ENCODE peak calls at places on chromosomes 5 and 9, in eight cellular contexts. One of them, this sample, is unnamed.

GRCh38 chr9:124079176-124079925 is 67.8 kb downstream of the LHX2 start:
- DNase-seq in adrenal gland: peak; percentile 22
- DNase-seq in H54: peak; percentile 80
- DNase-seq in A549: no peak
- DNase-seq in H1: peak; percentile 17
- DNase-seq in transverse colon: no peak
- DNase-seq in K562: no peak
- DNase-seq in IMR-90: peak; percentile 66
- DNase-seq in this sample: no peak

GRCh38 chr5:163033656-163034055 is 403.7 kb upstream of the CCNG1 start:
- DNase-seq in K562: no peak
- DNase-seq in IMR-90: no peak
- DNase-seq in transverse colon: no peak
- DNase-seq in H54: no peak
- DNase-seq in H1: no peak
- DNase-seq in adrenal gland: no peak
- DNase-seq in A549: no peak
- DNase-seq in this sample: no peak

GRCh38 chr5:105978011-105978410 is 1692.7 kb downstream of the EFNA5 start:
- DNase-seq in IMR-90: no peak
- DNase-seq in adrenal gland: no peak
- DNase-seq in K562: no peak
- DNase-seq in H54: no peak
- DNase-seq in A549: no peak
- DNase-seq in transverse colon: no peak
- DNase-seq in H1: no peak
- DNase-seq in this sample: no peak

GRCh38 chr9:93644397-93645088 is 68.2 kb downstream of the PHF2 start:
- DNase-seq in H1: no peak
- DNase-seq in IMR-90: no peak
- DNase-seq in adrenal gland: no peak
- DNase-seq in transverse colon: peak; percentile 3
- DNase-seq in A549: no peak
- DNase-seq in H54: no peak
- DNase-seq in K562: no peak
- DNase-seq in this sample: no peak

GRCh38 chr9:136378171-136379002 is 4.9 kb upstream of the CARD9 start:
- DNase-seq in H54: no peak
- DNase-seq in H1: no peak
- DNase-seq in transverse colon: no peak
- DNase-seq in IMR-90: no peak
- DNase-seq in K562: no peak
- DNase-seq in A549: no peak
- DNase-seq in adrenal gland: peak; percentile 8
- DNase-seq in this sample: no peak

GRCh38 chr5:107476783-107477182 is 194.0 kb downstream of the EFNA5 start:
- DNase-seq in H54: no peak
- DNase-seq in K562: no peak
- DNase-seq in A549: no peak
- DNase-seq in IMR-90: no peak
- DNase-seq in transverse colon: peak; percentile 21
- DNase-seq in H1: no peak
- DNase-seq in adrenal gland: no peak
- DNase-seq in this sample: no peak

GRCh38 chr5:66666778-66667177 is 70.6 kb downstream of the MAST4 start:
- DNase-seq in IMR-90: no peak
- DNase-seq in adrenal gland: no peak
- DNase-seq in transverse colon: peak; percentile 24
- DNase-seq in H1: no peak
- DNase-seq in A549: no peak
- DNase-seq in K562: no peak
- DNase-seq in H54: no peak
- DNase-seq in this sample: peak; percentile 2

GRCh38 chr5:6783787-6784186 is 70.6 kb downstream of the TENT4A start:
- DNase-seq in IMR-90: no peak
- DNase-seq in H1: no peak
- DNase-seq in K562: no peak
- DNase-seq in H54: no peak
- DNase-seq in A549: no peak
- DNase-seq in adrenal gland: no peak
- DNase-seq in transverse colon: no peak
- DNase-seq in this sample: no peak

GRCh38 chr5:39158127-39158593 is 61.2 kb downstream of the FYB1 start:
- DNase-seq in transverse colon: no peak
- DNase-seq in A549: no peak
- DNase-seq in IMR-90: no peak
- DNase-seq in K562: peak; percentile 45
- DNase-seq in H54: no peak
- DNase-seq in adrenal gland: peak; percentile 15
- DNase-seq in H1: no peak
- DNase-seq in this sample: no peak

GRCh38 chr5:24749701-24750100 is 104.9 kb upstream of the CDH10 start:
- DNase-seq in adrenal gland: no peak
- DNase-seq in K562: no peak
- DNase-seq in transverse colon: no peak
- DNase-seq in H1: no peak
- DNase-seq in A549: no peak
- DNase-seq in H54: no peak
- DNase-seq in IMR-90: peak; percentile 16
- DNase-seq in this sample: no peak

GRCh38 chr5:132221781-132222648 is 5.6 kb downstream of the P4HA2 start:
- DNase-seq in H54: no peak
- DNase-seq in K562: no peak
- DNase-seq in transverse colon: peak; percentile 42
- DNase-seq in adrenal gland: peak; percentile 19
- DNase-seq in IMR-90: peak; percentile 87
- DNase-seq in H1: no peak
- DNase-seq in A549: no peak
- DNase-seq in this sample: no peak

GRCh38 chr9:72984150-72984947 is 31.5 kb upstream of the ALDH1A1 start:
- DNase-seq in IMR-90: no peak
- DNase-seq in transverse colon: no peak
- DNase-seq in H54: no peak
- DNase-seq in adrenal gland: no peak
- DNase-seq in A549: no peak
- DNase-seq in K562: no peak
- DNase-seq in H1: no peak
- DNase-seq in this sample: no peak

GRCh38 chr5:60092671-60093422 is 199.3 kb upstream of the PDE4D start:
- DNase-seq in IMR-90: peak; percentile 0
- DNase-seq in K562: no peak
- DNase-seq in H54: no peak
- DNase-seq in A549: peak; percentile 38
- DNase-seq in transverse colon: no peak
- DNase-seq in adrenal gland: no peak
- DNase-seq in H1: no peak
- DNase-seq in this sample: no peak

GRCh38 chr5:122674412-122674811 is 100.5 kb upstream of the SNX2 start:
- DNase-seq in IMR-90: no peak
- DNase-seq in A549: no peak
- DNase-seq in H54: no peak
- DNase-seq in K562: no peak
- DNase-seq in adrenal gland: no peak
- DNase-seq in transverse colon: no peak
- DNase-seq in H1: no peak
- DNase-seq in this sample: no peak

GRCh38 chr5:88674262-88675158 is 208.5 kb downstream of the MEF2C start:
- DNase-seq in IMR-90: no peak
- DNase-seq in transverse colon: no peak
- DNase-seq in A549: no peak
- DNase-seq in H54: no peak
- DNase-seq in H1: no peak
- DNase-seq in K562: no peak
- DNase-seq in adrenal gland: peak; percentile 79
- DNase-seq in this sample: peak; percentile 52

GRCh38 chr9:135088348-135088978 is 995 bp downstream of the OLFM1 start:
- DNase-seq in H1: no peak
- DNase-seq in IMR-90: no peak
- DNase-seq in K562: no peak
- DNase-seq in adrenal gland: no peak
- DNase-seq in H54: no peak
- DNase-seq in A549: no peak
- DNase-seq in transverse colon: no peak
- DNase-seq in this sample: no peak

GRCh38 chr5:138726848-138727247 is 26.4 kb upstream of the CTNNA1 start:
- DNase-seq in A549: no peak
- DNase-seq in transverse colon: no peak
- DNase-seq in H54: no peak
- DNase-seq in H1: no peak
- DNase-seq in K562: no peak
- DNase-seq in IMR-90: no peak
- DNase-seq in adrenal gland: no peak
- DNase-seq in this sample: no peak

GRCh38 chr9:70045452-70045851 is 1.8 kb downstream of the MAMDC2 start:
- DNase-seq in adrenal gland: no peak
- DNase-seq in transverse colon: no peak
- DNase-seq in K562: no peak
- DNase-seq in IMR-90: no peak
- DNase-seq in H1: no peak
- DNase-seq in H54: no peak
- DNase-seq in A549: no peak
- DNase-seq in this sample: no peak

GRCh38 chr9:70043285-70043684 is 363 bp upstream of the MAMDC2 start:
- DNase-seq in H1: no peak
- DNase-seq in H54: no peak
- DNase-seq in adrenal gland: no peak
- DNase-seq in transverse colon: no peak
- DNase-seq in A549: no peak
- DNase-seq in K562: no peak
- DNase-seq in IMR-90: no peak
- DNase-seq in this sample: no peak

GRCh38 chr9:70042461-70043215 is 1.0 kb upstream of the MAMDC2 start:
- DNase-seq in transverse colon: no peak
- DNase-seq in IMR-90: no peak
- DNase-seq in A549: no peak
- DNase-seq in K562: no peak
- DNase-seq in H1: no peak
- DNase-seq in adrenal gland: no peak
- DNase-seq in H54: no peak
- DNase-seq in this sample: no peak

GRCh38 chr9:70044450-70045307 is 1.0 kb downstream of the MAMDC2 start:
- DNase-seq in H1: no peak
- DNase-seq in IMR-90: peak; percentile 63
- DNase-seq in A549: peak; percentile 15
- DNase-seq in K562: peak; percentile 5
- DNase-seq in transverse colon: no peak
- DNase-seq in adrenal gland: peak; percentile 21
- DNase-seq in H54: peak; percentile 75
- DNase-seq in this sample: no peak

DNA sequence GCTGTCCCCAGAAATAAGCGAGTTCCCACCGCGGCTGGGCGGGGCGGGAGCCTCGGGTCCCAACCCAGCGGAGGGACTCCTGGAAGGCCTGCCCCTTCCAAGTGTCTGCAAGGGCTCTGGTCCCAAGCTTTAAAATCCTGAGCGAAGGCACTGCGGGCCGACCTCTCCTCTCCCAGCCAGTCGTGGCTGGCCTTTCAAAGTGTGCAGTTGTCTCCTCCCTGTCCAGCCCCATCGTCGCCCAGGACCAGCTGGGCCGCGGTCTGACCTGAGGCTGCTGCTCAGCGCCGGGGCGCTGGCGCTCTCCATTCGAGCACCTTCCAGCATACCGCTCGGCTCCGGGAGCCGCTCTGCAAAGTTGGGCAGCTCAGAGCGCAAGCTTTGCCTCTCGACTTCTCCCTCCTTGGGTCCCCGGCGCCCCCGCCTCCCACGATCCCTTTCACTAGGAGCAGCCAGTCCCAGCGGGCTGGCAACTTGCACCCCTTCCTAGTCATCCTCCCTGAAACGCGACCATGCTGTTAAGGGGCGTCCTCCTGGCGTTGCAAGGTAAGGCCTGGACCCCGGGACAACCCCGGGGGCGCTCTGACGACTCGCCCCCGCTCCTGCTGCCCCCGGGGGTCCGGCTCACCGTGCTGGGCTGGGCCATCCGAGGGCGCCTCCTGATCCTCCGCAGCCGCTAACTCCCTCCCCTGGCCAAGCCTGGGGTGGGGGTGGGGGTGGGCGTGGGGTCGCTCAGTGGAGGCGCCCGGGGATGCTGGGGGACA is at the start of gene MAMDC2:
- DNase-seq in H54: peak; percentile 69
- DNase-seq in A549: no peak
- DNase-seq in K562: no peak
- DNase-seq in transverse colon: peak; percentile 42
- DNase-seq in IMR-90: peak; percentile 51
- DNase-seq in adrenal gland: peak; percentile 20
- DNase-seq in H1: no peak
- DNase-seq in this sample: no peak
- TF ChIP-seq POLR2A in H54: peak; percentile 49
- TF ChIP-seq POLR2A in A549: no peak
- TF ChIP-seq POLR2A in K562: no peak
- TF ChIP-seq POLR2A in transverse colon: peak; percentile 65
- TF ChIP-seq POLR2A in IMR-90: no peak
- TF ChIP-seq POLR2A in adrenal gland: no peak
- TF ChIP-seq POLR2A in H1: peak; percentile 72
- TF ChIP-seq POLR2A in this sample: no peak

GRCh38 chr5:180071418-180072255 is at the start of gene RNF130:
- DNase-seq in H54: peak; percentile 91
- DNase-seq in A549: peak; percentile 87
- DNase-seq in IMR-90: peak; percentile 88
- DNase-seq in K562: peak; percentile 96
- DNase-seq in H1: no peak
- DNase-seq in transverse colon: peak; percentile 95
- DNase-seq in adrenal gland: peak; percentile 94
- DNase-seq in this sample: peak; percentile 93
- TF ChIP-seq POLR2A in H54: peak; percentile 79
- TF ChIP-seq POLR2A in A549: peak; percentile 85
- TF ChIP-seq POLR2A in IMR-90: peak; percentile 70
- TF ChIP-seq POLR2A in K562: peak; percentile 86
- TF ChIP-seq POLR2A in H1: peak; percentile 67
- TF ChIP-seq POLR2A in transverse colon: peak; percentile 83
- TF ChIP-seq POLR2A in adrenal gland: peak; percentile 29
- TF ChIP-seq POLR2A in this sample: peak; percentile 76

DNA sequence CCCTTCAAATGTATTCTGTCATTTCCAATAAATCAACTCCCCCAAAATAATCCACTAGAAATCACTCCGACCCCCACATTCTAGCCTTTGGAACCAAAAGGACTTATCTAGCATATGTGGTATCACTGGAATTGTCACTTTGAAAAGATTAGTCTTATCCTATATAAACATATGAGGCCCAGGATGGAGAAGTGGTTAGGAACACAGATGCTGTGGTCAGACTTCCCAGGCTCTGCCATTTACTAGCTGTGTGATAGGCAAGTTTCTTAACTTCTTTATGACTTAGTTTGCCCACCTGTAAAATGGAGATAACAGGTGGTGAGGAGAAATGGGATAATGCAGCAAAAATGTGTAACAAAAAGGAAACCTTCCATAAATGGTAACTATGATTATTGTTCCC is 62.0 kb upstream of the GLRX start:
- DNase-seq in H1: no peak
- DNase-seq in A549: no peak
- DNase-seq in transverse colon: no peak
- DNase-seq in IMR-90: no peak
- DNase-seq in adrenal gland: no peak
- DNase-seq in K562: peak; percentile 72
- DNase-seq in H54: no peak
- DNase-seq in this sample: peak; percentile 74
- TF ChIP-seq POLR2A in H1: no peak
- TF ChIP-seq POLR2A in A549: no peak
- TF ChIP-seq POLR2A in transverse colon: no peak
- TF ChIP-seq POLR2A in IMR-90: peak; percentile 8
- TF ChIP-seq POLR2A in adrenal gland: no peak
- TF ChIP-seq POLR2A in K562: no peak
- TF ChIP-seq POLR2A in H54: no peak
- TF ChIP-seq POLR2A in this sample: no peak

GRCh38 chr9:125143377-125144090 is at the start of gene SCAI:
- DNase-seq in H1: peak; percentile 100
- DNase-seq in H54: peak; percentile 99
- DNase-seq in K562: peak; percentile 98
- DNase-seq in adrenal gland: peak; percentile 99
- DNase-seq in IMR-90: peak; percentile 99
- DNase-seq in transverse colon: peak; percentile 99
- DNase-seq in A549: peak; percentile 98
- DNase-seq in this sample: peak; percentile 99
- TF ChIP-seq POLR2A in H1: peak; percentile 85
- TF ChIP-seq POLR2A in H54: peak; percentile 79
- TF ChIP-seq POLR2A in K562: no peak
- TF ChIP-seq POLR2A in adrenal gland: peak; percentile 45
- TF ChIP-seq POLR2A in IMR-90: peak; percentile 57
- TF ChIP-seq POLR2A in transverse colon: peak; percentile 34
- TF ChIP-seq POLR2A in A549: peak; percentile 55
- TF ChIP-seq POLR2A in this sample: peak; percentile 31